ENCODE peak calls at places on chromosome 21, in nine cellular contexts. One of them, this sample, is unnamed.

GRCh38 chr21:42236693-42237092 is 17.8 kb downstream of the ABCG1 start:
- DNase-seq in kidney: no peak
- DNase-seq in GM20000: peak
- DNase-seq in body of pancreas: no peak
- DNase-seq in BE2C: no peak
- DNase-seq in lower leg skin: no peak
- DNase-seq in cardiac muscle cell: no peak
- DNase-seq in CD4-positive, alpha-beta T cell: no peak
- DNase-seq in foreskin keratinocyte: no peak
- DNase-seq in this sample: no peak

GRCh38 chr21:42997053-42997452 is 22.7 kb downstream of the PKNOX1 start:
- DNase-seq in kidney: peak
- DNase-seq in GM20000: no peak
- DNase-seq in body of pancreas: peak
- DNase-seq in BE2C: no peak
- DNase-seq in lower leg skin: no peak
- DNase-seq in cardiac muscle cell: peak
- DNase-seq in CD4-positive, alpha-beta T cell: no peak
- DNase-seq in foreskin keratinocyte: peak
- DNase-seq in this sample: no peak

GRCh38 chr21:14452031-14452778 is 69.3 kb upstream of the HSPA13 start:
- DNase-seq in kidney: no peak
- DNase-seq in GM20000: no peak
- DNase-seq in body of pancreas: no peak
- DNase-seq in BE2C: no peak
- DNase-seq in lower leg skin: no peak
- DNase-seq in cardiac muscle cell: peak
- DNase-seq in CD4-positive, alpha-beta T cell: no peak
- DNase-seq in foreskin keratinocyte: no peak
- DNase-seq in this sample: no peak

GRCh38 chr21:31675960-31676359 is 16.5 kb downstream of the SOD1 start:
- DNase-seq in kidney: no peak
- DNase-seq in GM20000: no peak
- DNase-seq in body of pancreas: no peak
- DNase-seq in BE2C: no peak
- DNase-seq in lower leg skin: no peak
- DNase-seq in cardiac muscle cell: no peak
- DNase-seq in CD4-positive, alpha-beta T cell: no peak
- DNase-seq in foreskin keratinocyte: no peak
- DNase-seq in this sample: no peak

GRCh38 chr21:26453258-26453657 is 119.8 kb downstream of the CYYR1 start:
- DNase-seq in kidney: no peak
- DNase-seq in GM20000: no peak
- DNase-seq in body of pancreas: no peak
- DNase-seq in BE2C: no peak
- DNase-seq in lower leg skin: no peak
- DNase-seq in cardiac muscle cell: no peak
- DNase-seq in CD4-positive, alpha-beta T cell: no peak
- DNase-seq in foreskin keratinocyte: no peak
- DNase-seq in this sample: no peak

GRCh38 chr21:35940074-35940927 is 120.0 kb downstream of the SETD4 start:
- DNase-seq in kidney: no peak
- DNase-seq in GM20000: peak
- DNase-seq in body of pancreas: peak
- DNase-seq in BE2C: no peak
- DNase-seq in lower leg skin: no peak
- DNase-seq in cardiac muscle cell: peak
- DNase-seq in CD4-positive, alpha-beta T cell: no peak
- DNase-seq in foreskin keratinocyte: peak
- DNase-seq in this sample: no peak

GRCh38 chr21:25733859-25734653 is 648 bp downstream of the ATP5PF start:
- DNase-seq in kidney: peak
- DNase-seq in GM20000: peak
- DNase-seq in body of pancreas: peak
- DNase-seq in BE2C: peak
- DNase-seq in lower leg skin: no peak
- DNase-seq in cardiac muscle cell: peak
- DNase-seq in CD4-positive, alpha-beta T cell: no peak
- DNase-seq in foreskin keratinocyte: peak
- DNase-seq in this sample: no peak

GRCh38 chr21:43812139-43812821 is 22.9 kb downstream of the RRP1 start:
- DNase-seq in kidney: peak
- DNase-seq in GM20000: no peak
- DNase-seq in body of pancreas: no peak
- DNase-seq in BE2C: no peak
- DNase-seq in lower leg skin: no peak
- DNase-seq in cardiac muscle cell: no peak
- DNase-seq in CD4-positive, alpha-beta T cell: no peak
- DNase-seq in foreskin keratinocyte: peak
- DNase-seq in this sample: no peak

GRCh38 chr21:18951291-18952038 is 547.9 kb upstream of the TMPRSS15 start:
- DNase-seq in kidney: no peak
- DNase-seq in GM20000: no peak
- DNase-seq in body of pancreas: peak
- DNase-seq in BE2C: peak
- DNase-seq in lower leg skin: no peak
- DNase-seq in cardiac muscle cell: no peak
- DNase-seq in CD4-positive, alpha-beta T cell: no peak
- DNase-seq in foreskin keratinocyte: peak
- DNase-seq in this sample: no peak

GRCh38 chr21:42430570-42430969 is 26.9 kb downstream of the UBASH3A start:
- DNase-seq in kidney: peak
- DNase-seq in GM20000: no peak
- DNase-seq in body of pancreas: no peak
- DNase-seq in BE2C: no peak
- DNase-seq in lower leg skin: no peak
- DNase-seq in cardiac muscle cell: no peak
- DNase-seq in CD4-positive, alpha-beta T cell: no peak
- DNase-seq in foreskin keratinocyte: no peak
- DNase-seq in this sample: no peak

GRCh38 chr21:43923391-43923790 is 58.4 kb downstream of the AGPAT3 start:
- DNase-seq in kidney: peak
- DNase-seq in GM20000: no peak
- DNase-seq in body of pancreas: peak
- DNase-seq in BE2C: peak
- DNase-seq in lower leg skin: no peak
- DNase-seq in cardiac muscle cell: peak
- DNase-seq in CD4-positive, alpha-beta T cell: no peak
- DNase-seq in foreskin keratinocyte: no peak
- DNase-seq in this sample: no peak

GRCh38 chr21:34177919-34178567 is 104.7 kb downstream of the MRPS6 start:
- DNase-seq in kidney: no peak
- DNase-seq in GM20000: no peak
- DNase-seq in body of pancreas: no peak
- DNase-seq in BE2C: no peak
- DNase-seq in lower leg skin: peak
- DNase-seq in cardiac muscle cell: no peak
- DNase-seq in CD4-positive, alpha-beta T cell: no peak
- DNase-seq in foreskin keratinocyte: no peak
- DNase-seq in this sample: no peak
- TF ChIP-seq CTCF in kidney: no peak
- TF ChIP-seq CTCF in GM20000: no peak
- TF ChIP-seq CTCF in body of pancreas: no peak
- TF ChIP-seq CTCF in BE2C: no peak
- TF ChIP-seq CTCF in lower leg skin: no peak
- TF ChIP-seq CTCF in cardiac muscle cell: no peak
- TF ChIP-seq CTCF in CD4-positive, alpha-beta T cell: no peak
- TF ChIP-seq CTCF in foreskin keratinocyte: no peak
- TF ChIP-seq CTCF in this sample: no peak

GRCh38 chr21:37658994-37659458 is 257.2 kb downstream of the KCNJ6 start:
- DNase-seq in kidney: peak
- DNase-seq in GM20000: no peak
- DNase-seq in body of pancreas: peak
- DNase-seq in BE2C: no peak
- DNase-seq in lower leg skin: no peak
- DNase-seq in cardiac muscle cell: peak
- DNase-seq in CD4-positive, alpha-beta T cell: no peak
- DNase-seq in foreskin keratinocyte: peak
- DNase-seq in this sample: no peak
- TF ChIP-seq CTCF in kidney: no peak
- TF ChIP-seq CTCF in GM20000: no peak
- TF ChIP-seq CTCF in body of pancreas: no peak
- TF ChIP-seq CTCF in BE2C: no peak
- TF ChIP-seq CTCF in lower leg skin: no peak
- TF ChIP-seq CTCF in cardiac muscle cell: peak
- TF ChIP-seq CTCF in CD4-positive, alpha-beta T cell: no peak
- TF ChIP-seq CTCF in foreskin keratinocyte: peak
- TF ChIP-seq CTCF in this sample: peak

DNA sequence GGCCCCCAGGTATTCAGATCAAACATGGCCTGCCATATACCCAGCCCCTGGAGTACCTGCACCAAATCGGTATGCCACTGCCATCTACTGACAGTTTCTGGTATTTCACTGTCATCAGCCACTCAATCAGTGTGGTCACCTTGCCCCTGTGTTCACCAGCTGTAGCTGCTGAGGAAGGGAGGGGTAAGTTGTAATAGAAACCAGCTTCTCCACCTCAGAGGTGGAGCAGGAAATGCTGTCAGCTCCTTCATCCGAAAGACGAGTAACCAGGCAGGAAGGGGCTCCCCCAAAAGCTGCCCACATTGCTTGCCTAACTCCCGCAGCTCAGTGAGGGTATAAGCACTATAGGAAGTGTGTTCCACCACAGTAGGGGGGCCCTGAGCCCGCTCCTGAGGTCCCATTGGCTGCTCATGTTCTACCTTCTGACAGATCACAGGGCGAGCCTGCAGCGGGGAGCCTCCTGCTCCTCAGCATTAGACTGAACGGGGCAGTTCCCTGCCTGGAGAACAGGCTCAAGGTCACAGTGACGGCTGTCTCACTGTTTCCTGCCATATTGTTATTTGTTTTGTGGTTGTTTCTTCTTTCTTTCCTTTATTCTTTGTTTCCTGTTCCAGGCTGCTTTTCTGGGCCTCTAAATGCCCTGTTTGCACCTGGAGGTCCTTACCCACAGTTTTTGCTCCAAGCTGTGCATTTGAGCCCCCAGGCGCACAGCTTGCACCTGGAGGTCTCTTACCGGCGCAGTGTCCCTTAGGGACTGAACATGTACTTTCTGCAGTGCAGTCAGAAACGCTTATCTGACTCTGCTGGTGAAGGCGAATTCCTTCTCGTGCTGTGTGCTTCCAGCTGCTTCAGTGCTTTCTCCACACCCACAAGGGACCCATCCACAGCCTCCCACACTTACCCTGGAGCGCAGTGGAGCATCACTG is 1638.3 kb downstream of the MRPL39 start:
- DNase-seq in kidney: no peak
- DNase-seq in GM20000: peak
- DNase-seq in body of pancreas: peak
- DNase-seq in BE2C: peak
- DNase-seq in lower leg skin: no peak
- DNase-seq in cardiac muscle cell: no peak
- DNase-seq in CD4-positive, alpha-beta T cell: peak
- DNase-seq in foreskin keratinocyte: no peak
- DNase-seq in this sample: no peak
- TF ChIP-seq CTCF in kidney: peak
- TF ChIP-seq CTCF in GM20000: peak
- TF ChIP-seq CTCF in body of pancreas: peak
- TF ChIP-seq CTCF in BE2C: peak
- TF ChIP-seq CTCF in lower leg skin: no peak
- TF ChIP-seq CTCF in cardiac muscle cell: peak
- TF ChIP-seq CTCF in CD4-positive, alpha-beta T cell: peak
- TF ChIP-seq CTCF in foreskin keratinocyte: peak
- TF ChIP-seq CTCF in this sample: no peak

DNA sequence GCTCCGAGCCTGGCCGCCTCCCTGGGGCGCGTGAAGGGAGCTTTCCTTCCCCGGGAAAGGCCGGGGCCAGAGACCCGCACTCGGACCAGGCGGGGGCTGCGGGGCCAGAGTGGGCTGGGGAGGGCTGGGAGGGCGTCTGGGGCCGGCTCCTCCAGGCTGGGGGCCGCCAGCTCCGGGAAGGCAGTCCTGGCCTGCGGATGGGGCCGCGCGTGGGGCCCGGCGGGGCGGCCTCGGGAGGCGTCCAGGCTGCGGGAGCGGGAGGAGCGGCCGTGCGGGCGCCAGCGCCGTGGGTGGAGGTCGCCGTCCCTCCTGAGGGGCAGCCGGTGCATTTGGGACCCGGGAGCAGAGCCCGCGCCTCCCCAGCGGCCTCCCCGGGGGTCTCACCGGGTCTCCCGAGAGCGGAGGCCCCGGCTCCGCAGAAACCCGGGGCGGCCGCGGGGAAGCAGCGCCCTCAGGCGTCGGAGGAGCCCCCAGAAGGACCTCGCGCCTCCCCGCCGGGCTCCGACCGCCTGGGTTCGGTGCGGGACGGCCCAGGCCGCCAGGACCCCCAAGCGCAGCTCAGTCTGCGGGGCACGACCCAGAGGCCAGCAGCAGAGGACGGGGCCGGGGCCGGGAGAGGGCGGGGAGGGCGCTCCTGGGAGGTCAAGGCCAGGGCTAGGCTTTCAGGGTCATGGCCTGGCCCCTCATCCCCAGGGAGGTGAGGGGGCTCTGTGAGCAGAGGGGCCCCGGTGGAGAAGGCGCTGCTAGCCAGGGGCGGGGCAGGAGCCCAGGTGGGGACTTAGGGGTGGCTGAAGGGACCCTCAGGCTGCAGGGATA is 7.3 kb upstream of the SLX9 start:
- DNase-seq in kidney: peak
- DNase-seq in GM20000: peak
- DNase-seq in body of pancreas: peak
- DNase-seq in BE2C: peak
- DNase-seq in lower leg skin: no peak
- DNase-seq in cardiac muscle cell: peak
- DNase-seq in CD4-positive, alpha-beta T cell: peak
- DNase-seq in foreskin keratinocyte: no peak
- DNase-seq in this sample: no peak
- TF ChIP-seq CTCF in kidney: peak
- TF ChIP-seq CTCF in GM20000: peak
- TF ChIP-seq CTCF in body of pancreas: peak
- TF ChIP-seq CTCF in BE2C: peak
- TF ChIP-seq CTCF in lower leg skin: no peak
- TF ChIP-seq CTCF in cardiac muscle cell: peak
- TF ChIP-seq CTCF in CD4-positive, alpha-beta T cell: peak
- TF ChIP-seq CTCF in foreskin keratinocyte: peak
- TF ChIP-seq CTCF in this sample: peak

GRCh38 chr21:17270234-17270633 is 242.6 kb upstream of the CXADR start:
- DNase-seq in kidney: no peak
- DNase-seq in GM20000: no peak
- DNase-seq in body of pancreas: peak
- DNase-seq in BE2C: peak
- DNase-seq in lower leg skin: no peak
- DNase-seq in cardiac muscle cell: peak
- DNase-seq in CD4-positive, alpha-beta T cell: no peak
- DNase-seq in foreskin keratinocyte: peak
- DNase-seq in this sample: no peak
- TF ChIP-seq CTCF in kidney: peak
- TF ChIP-seq CTCF in GM20000: no peak
- TF ChIP-seq CTCF in body of pancreas: peak
- TF ChIP-seq CTCF in BE2C: peak
- TF ChIP-seq CTCF in lower leg skin: no peak
- TF ChIP-seq CTCF in cardiac muscle cell: peak
- TF ChIP-seq CTCF in CD4-positive, alpha-beta T cell: no peak
- TF ChIP-seq CTCF in foreskin keratinocyte: peak
- TF ChIP-seq CTCF in this sample: peak